ENCODE peak calls at places on chromosomes 16 and 17, in five cellular contexts. Z, H, S, G and N are unnamed samples. For H3K4me1, the result is how much of the 10 kb centered on the place peaks cover.

GRCh38 chr16:27781195-27781524 is 231.2 kb downstream of the KATNIP start:
- DNase-seq in G (peak), Z (no peak), H (no peak), S (no peak), N (no peak)

GRCh38 chr16:90072442-90073105 is 4.6 kb downstream of the PRDM7 start:
- DNase-seq in G (no peak), S (no peak), H (no peak), Z (no peak), N (no peak)

GRCh38 chr16:1181715-1182671 is 29.1 kb downstream of the CACNA1H start:
- DNase-seq in H (no peak), G (peak), S (no peak), Z (no peak), N (no peak)

GRCh38 chr16:23120562-23120961 is 28.7 kb downstream of the USP31 start:
- DNase-seq in S (no peak), G (no peak), Z (no peak), H (no peak), N (no peak)

GRCh38 chr17:185445-186138 is 4.1 kb upstream of the DOC2B start:
- DNase-seq in H (no peak), Z (no peak), S (no peak), G (no peak), N (peak)

GRCh38 chr17:67004191-67004590 is 39.7 kb downstream of the CACNG4 start:
- DNase-seq in S (no peak), Z (no peak), G (no peak), H (no peak), N (no peak)

GRCh38 chr17:15946611-15947120 is 1.7 kb downstream of the ADORA2B start:
- DNase-seq in S (no peak), H (no peak), G (no peak), Z (no peak), N (no peak)

GRCh38 chr16:58152246-58152868 is 23.2 kb upstream of the CFAP20 start:
- DNase-seq in H (no peak), Z (no peak), G (no peak), S (no peak), N (no peak)

GRCh38 chr16:72355561-72355960 is 183.6 kb upstream of the PMFBP1 start:
- DNase-seq in Z (no peak), G (no peak), H (no peak), S (no peak), N (no peak)

GRCh38 chr17:44362964-44363612 is 565 bp downstream of the FAM171A2 start:
- DNase-seq in H (no peak), S (no peak), Z (no peak), G (peak), N (no peak)

GRCh38 chr17:40284085-40284713 is 3.5 kb upstream of the CDC6 start:
- DNase-seq in H (peak), S (peak), Z (no peak), G (no peak), N (no peak)

GRCh38 chr17:31859487-31860008 is 504 bp upstream of the COPRS start:
- DNase-seq in Z (no peak), S (no peak), G (no peak), H (peak), N (no peak)

GRCh38 chr17:31856750-31857149 is 2.3 kb downstream of the COPRS start:
- DNase-seq in H (no peak), S (no peak), G (no peak), Z (no peak), N (no peak)

GRCh38 chr17:31854672-31855071 is 4.4 kb downstream of the COPRS start:
- DNase-seq in H (no peak), G (no peak), S (no peak), Z (no peak), N (no peak)

GRCh38 chr17:31857920-31858646 is 961 bp downstream of the COPRS start:
- DNase-seq in S (peak), H (no peak), Z (no peak), G (no peak), N (no peak)

GRCh38 chr17:31858647-31859486 is at the start of gene COPRS:
- DNase-seq in S (peak), H (peak), G (peak), Z (peak), N (peak)
- H3K27ac ChIP-seq in S (peak), H (peak), G (peak), Z (no peak), N (no peak)

DNA sequence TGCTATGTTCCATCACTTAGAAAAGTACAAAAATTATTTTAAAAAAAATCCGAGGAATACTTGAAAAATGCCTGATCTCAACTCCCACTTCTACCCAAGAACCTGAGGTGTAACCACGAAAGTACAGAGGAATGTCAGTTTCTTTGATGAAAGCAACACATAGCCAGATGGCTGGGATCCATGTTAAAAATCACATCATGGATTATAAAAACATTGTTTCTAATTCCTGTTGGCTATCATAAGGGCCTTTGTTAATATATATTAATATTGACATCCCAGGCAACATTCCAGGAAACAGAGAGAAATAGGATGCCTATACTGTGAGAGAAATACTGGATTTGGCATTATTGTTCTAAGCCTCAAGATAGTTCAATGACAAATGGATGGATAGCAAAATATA is 115.3 kb downstream of the SKAP1 start:
- DNase-seq in H (no peak), Z (no peak), G (no peak), S (no peak), N (no peak)
- H3K4me1 ChIP-seq in H (under half), Z (under half), G (under half), S (under half), N (under half)

GRCh38 chr16:74775255-74775654 is 635 bp upstream of the FA2H start:
- DNase-seq in H (no peak), G (no peak), S (no peak), Z (no peak), N (no peak)
- H3K4me3 ChIP-seq in H (no peak), G (peak), S (peak), Z (peak), N (no peak)

GRCh38 chr17:1485311-1485747 is 7.2 kb downstream of the MYO1C start:
- DNase-seq in H (peak), G (peak), S (no peak), Z (no peak), N (no peak)
- H3K27ac ChIP-seq in H (peak), G (peak), S (peak), Z (no peak), N (peak)

DNA sequence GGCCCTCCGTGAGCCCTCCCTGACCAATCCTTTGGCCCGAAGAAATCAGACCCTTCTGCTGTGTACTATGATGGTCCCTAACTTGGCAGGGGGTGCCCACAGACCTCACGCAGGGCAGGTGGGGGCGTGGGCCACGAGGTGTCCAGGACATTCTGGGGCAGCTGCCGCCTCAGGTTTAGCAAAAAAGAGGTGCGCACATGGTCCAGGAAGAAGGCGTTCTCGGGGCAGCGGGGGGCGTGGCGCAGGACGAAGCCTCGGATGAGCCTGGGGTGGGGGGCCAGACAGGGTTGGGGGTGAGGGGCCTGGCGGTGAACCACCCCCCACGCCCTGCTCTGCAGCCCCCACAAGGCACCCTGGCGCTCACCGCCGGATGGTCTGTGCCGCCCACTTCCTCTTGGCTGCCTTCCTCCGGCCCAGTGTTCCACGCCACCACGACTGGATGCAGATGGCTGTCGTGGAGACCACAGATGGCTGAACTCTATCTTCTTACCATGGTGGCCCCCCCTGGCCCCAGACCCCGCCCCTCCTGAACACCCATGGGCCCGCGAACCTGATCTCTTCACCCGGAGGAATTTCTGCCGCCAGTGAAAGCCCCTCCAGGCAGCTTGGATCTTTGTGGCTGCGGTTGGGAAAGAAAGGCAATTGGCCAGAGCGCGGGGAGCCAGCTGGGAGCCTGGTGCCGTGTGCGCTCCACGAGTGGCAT is 14.2 kb upstream of the CRK start:
- DNase-seq in Z (no peak), H (no peak), S (no peak), G (no peak), N (no peak)
- H3K4me1 ChIP-seq in Z (under half), H (under half), S (under half), G (under half), N (under half)

GRCh38 chr16:20844054-20844453 is 37.7 kb downstream of the REXO5 start:
- DNase-seq in G (no peak), S (no peak), Z (no peak), H (no peak), N (peak)
- H3K4me3 ChIP-seq in G (no peak), S (no peak), Z (no peak), H (no peak), N (no peak)

GRCh38 chr16:83838151-83838550 is 30.4 kb downstream of the HSBP1 start:
- DNase-seq in Z (no peak), H (no peak), S (no peak), G (no peak), N (no peak)
- H3K27ac ChIP-seq in Z (no peak), H (no peak), S (no peak), G (no peak), N (no peak)

DNA sequence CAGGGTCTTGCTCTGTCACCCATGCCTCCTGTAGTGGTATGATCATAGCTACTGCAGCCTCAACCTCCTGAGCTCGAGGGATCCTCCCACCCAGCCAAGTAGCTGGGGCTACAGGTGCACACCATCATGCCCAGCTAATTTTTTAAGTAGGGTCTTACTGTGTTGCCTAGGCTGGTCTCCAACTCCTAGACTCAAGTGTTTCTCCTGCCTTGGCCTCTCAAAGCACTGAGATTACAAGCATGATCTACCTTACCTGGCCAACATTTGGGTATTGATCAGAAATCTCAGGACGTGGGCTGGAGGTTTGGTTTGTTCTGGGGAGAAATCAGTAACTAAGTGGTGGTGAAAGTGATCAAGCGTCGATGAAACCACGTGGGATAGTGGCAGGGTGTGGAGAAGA is 4.1 kb downstream of the CHD9 start:
- DNase-seq in S (no peak), H (no peak), G (no peak), Z (no peak), N (no peak)
- H3K4me1 ChIP-seq in S (under half), H (under half), G (under half), Z (under half), N (under half)

GRCh38 chr17:42313389-42313772 is 25.1 kb downstream of the STAT5A start:
- DNase-seq in Z (no peak), S (no peak), G (no peak), H (peak), N (no peak)
- H3K4me3 ChIP-seq in Z (no peak), S (no peak), G (no peak), H (no peak), N (no peak)

GRCh38 chr16:86575095-86575685 is 3.2 kb upstream of the FOXL1 start:
- DNase-seq in G (no peak), S (no peak), H (peak), Z (no peak), N (no peak)
- H3K27ac ChIP-seq in G (peak), S (no peak), H (no peak), Z (no peak), N (no peak)